ENCODE peak calls at places on chromosomes 7 and 10, in six cellular contexts. G is left ventricle myocardium inferior; K is stimulated activated CD4-positive, alpha-beta T cell treated with anti-CD3 and anti-CD28 coated beads, Interleukin-1b, Interleukin-23, amount 100 ng/mL, for 4 hours; E is left colon; Z is endodermal cell; X is activated CD4-positive, alpha-beta T cell treated with anti-CD3 and anti-CD28 coated beads, Interleukin-2, amount 50 U/mL, for 4 hours. W is an unnamed sample.

GRCh38 chr7:44541-44896 is 147.9 kb upstream of the FAM20C start:
- DNase-seq in X (no peak), G (no peak), E (no peak), K (no peak), Z (no peak), W (no peak)

GRCh38 chr10:123140164-123140982 is 4.6 kb downstream of the HMX3 start:
- DNase-seq in Z (no peak), X (no peak), G (no peak), E (no peak), K (no peak), W (no peak)

GRCh38 chr10:131947631-131948347 is 33.9 kb downstream of the BNIP3 start:
- DNase-seq in X (no peak), G (no peak), E (no peak), K (no peak), Z (peak), W (no peak)

GRCh38 chr7:31311465-31312074 is 29.0 kb downstream of the NEUROD6 start:
- DNase-seq in K (no peak), Z (peak), X (no peak), E (no peak), G (no peak), W (no peak)

GRCh38 chr10:88372051-88372450 is 211.1 kb downstream of the RNLS start:
- DNase-seq in K (no peak), E (no peak), X (no peak), Z (peak), G (no peak), W (no peak)

GRCh38 chr7:91912500-91912899 is 28.2 kb upstream of the AKAP9 start:
- DNase-seq in X (no peak), G (no peak), Z (no peak), E (no peak), K (no peak), W (no peak)

GRCh38 chr10:124535731-124536495 is 74.3 kb downstream of the LHPP start:
- DNase-seq in G (no peak), E (no peak), X (no peak), K (no peak), Z (peak), W (no peak)

GRCh38 chr10:50554381-50554994 is 69.3 kb downstream of the SGMS1 start:
- DNase-seq in Z (peak), G (peak), X (no peak), K (no peak), E (no peak), W (no peak)

GRCh38 chr7:74656421-74656910 is 1.1 kb upstream of the GTF2I start:
- DNase-seq in X (peak), Z (peak), E (peak), K (peak), G (peak), W (peak)

GRCh38 chr7:102390697-102391484 is 5.3 kb upstream of the PRKRIP1 start:
- DNase-seq in G (peak), K (peak), Z (peak), X (peak), E (peak), W (peak)

GRCh38 chr7:151304856-151305255 is 36.8 kb upstream of the NUB1 start:
- DNase-seq in X (no peak), G (no peak), K (no peak), Z (peak), E (no peak), W (no peak)

GRCh38 chr10:12382157-12382548 is 32.8 kb downstream of the CAMK1D start:
- DNase-seq in G (no peak), X (no peak), E (no peak), K (no peak), Z (no peak), W (no peak)

GRCh38 chr7:22782616-22783232 is 39.9 kb downstream of the TOMM7 start:
- DNase-seq in E (peak), K (peak), Z (peak), X (peak), G (peak), W (peak)

GRCh38 chr10:45000764-45001381 is at the start of gene ZNF22:
- DNase-seq in E (peak), G (peak), X (peak), K (peak), Z (peak), W (peak)

GRCh38 chr7:33906697-33907096 is 1.4 kb downstream of the BMPER start:
- DNase-seq in X (no peak), Z (no peak), G (no peak), E (no peak), K (no peak), W (no peak)

GRCh38 chr10:117268258-117268657 is 27.3 kb downstream of the SLC18A2 start:
- DNase-seq in G (no peak), K (no peak), Z (no peak), X (no peak), E (no peak), W (no peak)

GRCh38 chr7:115340828-115341227 is 418.9 kb downstream of the MDFIC start:
- DNase-seq in X (no peak), G (no peak), E (no peak), Z (no peak), K (no peak), W (no peak)

GRCh38 chr10:47045331-47045861 is 134.2 kb downstream of the PTPN20 start:
- DNase-seq in E (no peak), Z (no peak), X (no peak), G (no peak), K (no peak), W (no peak)